ENCODE peak calls at places on chromosomes 5 and 9, in five cellular contexts. Y is breast epithelium; C is H1; D is CD8-positive, alpha-beta memory T cell; E is iPS DF 6.9. W is an unnamed sample.

GRCh38 chr9:128684325-128685021 is 4.5 kb upstream of the SET start:
- DNase-seq in E (no peak), D (peak; percentile 69), C (no peak), Y (peak; percentile 89), W (peak; percentile 46)

GRCh38 chr5:34652916-34653315 is 3.2 kb upstream of the RAI14 start:
- DNase-seq in E (no peak), D (no peak), C (no peak), Y (no peak), W (no peak)

GRCh38 chr9:91933556-91934352 is 16.3 kb downstream of the ROR2 start:
- DNase-seq in D (no peak), C (no peak), Y (no peak), E (no peak), W (no peak)

GRCh38 chr5:157651623-157652376 is 438 bp downstream of the SOX30 start:
- DNase-seq in Y (peak; percentile 27), C (peak; percentile 75), D (peak; percentile 71), E (no peak), W (peak; percentile 80)

GRCh38 chr9:125061391-125061790 is 81.9 kb downstream of the SCAI start:
- DNase-seq in C (no peak), E (no peak), Y (no peak), D (no peak), W (no peak)

GRCh38 chr5:116076496-116076895 is 8.3 kb upstream of the COMMD10 start:
- DNase-seq in C (no peak), E (no peak), Y (no peak), D (no peak), W (no peak)

GRCh38 chr5:150945947-150946346 is 41.2 kb upstream of the ZNF300 start:
- DNase-seq in D (no peak), Y (no peak), E (no peak), C (no peak), W (no peak)

GRCh38 chr9:72160446-72161123 is 11.3 kb downstream of the GDA start:
- DNase-seq in C (no peak), Y (no peak), E (no peak), D (no peak), W (no peak)

GRCh38 chr5:140251527-140251973 is 51.4 kb downstream of the PFDN1 start:
- DNase-seq in Y (no peak), D (peak; percentile 2), E (no peak), C (no peak), W (peak; percentile 17)

DNA sequence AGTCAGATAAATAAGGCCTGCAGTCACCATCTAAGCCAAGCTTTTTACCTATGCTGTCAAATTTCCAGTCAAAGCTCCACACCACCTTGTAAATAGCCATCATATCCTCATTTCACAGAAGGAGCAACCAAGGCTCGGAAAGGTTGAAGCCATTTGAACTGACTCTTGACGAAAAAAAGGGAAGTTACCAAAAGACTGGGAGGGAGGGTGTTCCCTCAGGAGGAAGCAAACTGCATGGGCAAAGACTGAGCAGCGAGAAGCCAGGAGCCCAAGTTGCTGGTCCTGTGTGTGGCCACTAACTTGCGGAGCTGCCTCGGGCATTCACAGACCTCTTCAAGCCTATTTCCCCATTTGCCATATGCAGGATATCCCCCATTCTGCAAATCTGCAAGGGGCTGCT is 37.4 kb downstream of the TTLL11 start:
- DNase-seq in Y (no peak), C (no peak), E (no peak), D (no peak), W (no peak)
- H3K9me3 ChIP-seq in Y (no peaks in the 10 kb centered on the region), C (no peaks in the 10 kb centered on the region), E (no peaks in the 10 kb centered on the region), D (no peaks in the 10 kb centered on the region), W (no peaks in the 10 kb centered on the region)

DNA sequence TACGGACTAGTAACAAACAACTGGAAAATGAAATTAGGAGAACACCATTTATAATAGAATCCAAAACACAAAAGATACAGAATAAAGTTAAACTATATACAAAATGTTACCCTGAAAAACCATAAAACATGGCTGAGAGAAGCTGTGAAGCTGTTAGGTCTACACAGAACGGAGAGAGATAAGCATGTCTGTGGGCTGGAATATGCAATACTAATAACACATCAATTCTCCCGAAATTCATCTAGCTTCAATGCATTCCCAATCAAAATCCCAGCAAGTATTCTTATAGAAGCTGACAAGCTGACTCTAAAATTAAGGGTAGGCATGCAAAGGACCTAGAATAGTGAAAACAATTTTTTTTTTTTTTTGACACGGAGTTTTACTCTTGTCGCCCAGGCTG is 32.5 kb downstream of the CAMSAP1 start:
- DNase-seq in E (no peak), C (no peak), D (no peak), Y (no peak), W (no peak)
- H3K9me3 ChIP-seq in E (no peaks in the 10 kb centered on the region), C (no peaks in the 10 kb centered on the region), D (no peaks in the 10 kb centered on the region), Y (no peaks in the 10 kb centered on the region), W (no peaks in the 10 kb centered on the region)

GRCh38 chr5:1228121-1228520 is 2.9 kb downstream of the SLC6A18 start:
- DNase-seq in Y (no peak), D (no peak), C (no peak), E (no peak), W (no peak)

GRCh38 chr5:1227669-1228068 is 2.5 kb downstream of the SLC6A18 start:
- DNase-seq in D (no peak), C (no peak), E (no peak), Y (no peak), W (no peak)

GRCh38 chr5:1231354-1231905 is 6.2 kb downstream of the SLC6A18 start:
- DNase-seq in Y (no peak), C (no peak), D (no peak), E (no peak), W (no peak)

GRCh38 chr5:1230551-1230950 is 5.4 kb downstream of the SLC6A18 start:
- DNase-seq in D (no peak), E (no peak), C (no peak), Y (no peak), W (no peak)

DNA sequence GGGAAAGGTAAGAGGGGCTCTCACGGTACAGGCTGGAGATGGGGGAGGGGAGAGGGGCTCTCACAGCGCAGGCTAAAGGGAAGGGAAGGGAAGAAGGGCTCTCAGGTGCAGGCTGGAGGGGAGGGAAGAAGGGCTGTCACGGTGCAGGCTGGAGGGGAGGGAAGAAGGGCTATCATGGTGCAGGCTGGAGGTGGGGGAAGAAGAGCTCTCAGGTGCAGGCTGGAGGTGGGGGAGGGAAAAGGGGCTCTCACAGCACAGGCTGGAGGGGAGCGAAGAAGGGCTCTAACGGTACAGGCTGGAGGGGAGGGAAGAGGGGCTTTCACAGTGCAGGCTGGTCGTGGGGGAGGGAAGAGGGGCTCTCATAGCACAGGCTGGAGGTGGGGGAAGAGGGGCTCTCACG is 4.6 kb downstream of the SLC6A18 start:
- DNase-seq in C (no peak), D (no peak), Y (no peak), E (no peak), W (no peak)
- H3K9me3 ChIP-seq in C (no peaks in the 10 kb centered on the region), D (no peaks in the 10 kb centered on the region), Y (peaks cover 7% of the 10 kb centered on the region), E (no peaks in the 10 kb centered on the region), W (no peaks in the 10 kb centered on the region)

DNA sequence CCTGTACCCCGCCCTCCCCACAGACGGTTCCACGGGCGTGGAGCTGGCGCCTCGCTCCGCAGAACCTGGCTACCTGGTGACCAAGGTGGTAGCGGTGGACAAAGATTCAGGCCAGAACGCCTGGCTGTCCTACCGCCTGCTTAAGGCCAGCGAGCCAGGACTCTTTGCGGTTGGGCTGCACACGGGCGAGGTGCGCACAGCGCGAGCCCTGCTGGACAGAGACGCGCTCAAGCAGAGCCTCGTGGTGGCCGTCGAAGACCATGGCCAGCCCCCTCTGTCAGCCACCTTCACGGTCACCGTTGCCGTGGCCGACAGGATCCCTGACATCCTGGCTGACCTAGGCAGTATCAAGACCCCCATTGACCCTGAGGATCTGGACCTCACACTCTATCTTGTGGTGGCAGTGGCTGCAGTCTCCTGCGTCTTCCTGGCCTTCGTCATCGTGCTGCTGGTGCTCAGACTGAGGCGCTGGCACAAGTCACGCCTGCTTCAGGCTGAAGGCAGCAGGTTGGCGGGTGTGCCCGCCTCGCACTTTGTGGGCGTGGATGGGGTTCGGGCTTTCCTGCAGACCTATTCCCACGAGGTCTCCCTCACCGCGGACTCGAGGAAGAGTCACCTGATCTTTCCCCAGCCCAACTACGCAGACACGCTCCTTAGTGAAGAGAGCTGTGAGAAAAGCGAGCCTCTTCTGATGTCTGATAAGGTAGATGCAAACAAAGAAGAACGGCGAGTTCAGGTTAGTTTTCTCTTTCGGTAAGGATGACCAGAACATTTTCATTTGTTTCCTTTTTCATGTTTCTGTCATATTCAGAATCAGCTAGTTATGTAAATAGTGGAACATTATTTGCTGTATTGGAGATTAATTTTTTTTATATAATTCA is 2.3 kb downstream of the PCDHGA5 start:
- DNase-seq in Y (no peak), C (no peak), E (no peak), D (no peak), W (no peak)
- H3K9me3 ChIP-seq in Y (peaks cover 81% of the 10 kb centered on the region), C (peaks cover 43% of the 10 kb centered on the region), E (peaks cover 5% of the 10 kb centered on the region), D (peaks cover 18% of the 10 kb centered on the region), W (peaks cover 19% of the 10 kb centered on the region)

DNA sequence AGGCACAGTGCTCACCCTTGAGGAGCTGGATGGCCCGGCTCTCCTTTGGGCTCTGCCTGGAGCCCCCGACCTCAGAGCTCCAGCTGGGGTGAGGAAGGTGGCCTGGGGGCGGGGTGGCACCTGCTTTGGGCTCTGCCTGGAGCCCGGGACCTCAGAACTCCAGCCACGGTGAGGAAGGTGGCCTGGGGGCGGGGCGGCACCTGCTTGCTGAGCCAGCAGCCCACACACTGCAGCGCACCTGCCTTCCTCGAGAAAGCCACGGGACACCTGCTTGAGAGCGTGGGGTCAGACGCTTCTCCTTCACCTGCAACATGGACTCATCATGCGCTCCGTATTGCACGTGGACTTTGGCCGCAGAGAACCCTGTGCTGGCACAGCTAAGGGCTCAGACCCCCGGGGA is 51.8 kb downstream of the IRX2 start:
- DNase-seq in E (no peak), D (no peak), Y (no peak), C (no peak), W (no peak)
- H3K9me3 ChIP-seq in E (no peaks in the 10 kb centered on the region), D (no peaks in the 10 kb centered on the region), Y (no peaks in the 10 kb centered on the region), C (no peaks in the 10 kb centered on the region), W (no peaks in the 10 kb centered on the region)

GRCh38 chr5:160001457-160001856 is 7.5 kb upstream of the TTC1 start:
- DNase-seq in E (no peak), C (no peak), D (no peak), Y (no peak), W (no peak)
- H3K9me3 ChIP-seq in E (no peaks in the 10 kb centered on the region), C (no peaks in the 10 kb centered on the region), D (no peaks in the 10 kb centered on the region), Y (no peaks in the 10 kb centered on the region), W (no peaks in the 10 kb centered on the region)

GRCh38 chr9:102398205-102398604 is 596.9 kb upstream of the CYLC2 start:
- DNase-seq in E (no peak), C (no peak), D (no peak), Y (no peak), W (no peak)
- H3K9me3 ChIP-seq in E (no peaks in the 10 kb centered on the region), C (no peaks in the 10 kb centered on the region), D (no peaks in the 10 kb centered on the region), Y (no peaks in the 10 kb centered on the region), W (peaks cover 2% of the 10 kb centered on the region)

GRCh38 chr5:144566747-144567415 is 396.2 kb downstream of the KCTD16 start:
- DNase-seq in E (peak; percentile 2), D (no peak), C (no peak), Y (no peak), W (no peak)

GRCh38 chr5:144567416-144567770 is 396.7 kb downstream of the KCTD16 start:
- DNase-seq in E (no peak), Y (no peak), C (no peak), D (no peak), W (no peak)
- H3K9me3 ChIP-seq in E (no peaks in the 10 kb centered on the region), Y (peaks cover 6% of the 10 kb centered on the region), C (no peaks in the 10 kb centered on the region), D (no peaks in the 10 kb centered on the region), W (no peaks in the 10 kb centered on the region)